ENCODE peak calls at places on chromosomes 5 and 9, in nine cellular contexts. One of them, this sample, is unnamed.

GRCh38 chr5:160071521-160072299 is 47.5 kb downstream of the PWWP2A start:
- DNase-seq in cardiac muscle cell: peak
- DNase-seq in NCI-H774: no peak
- DNase-seq in RWPE1: no peak
- DNase-seq in stimulated activated CD8-positive, alpha-beta memory T cell treated with anti-CD3 and anti-CD28 coated beads, Interleukin-2, amount 100 ng/mL, for 1 hour: no peak
- DNase-seq in amniotic stem cell: no peak
- DNase-seq in coronary artery: no peak
- DNase-seq in GM12865: no peak
- DNase-seq in stimulated activated CD4-positive, alpha-beta T cell treated with anti-CD3 and anti-CD28 coated beads, TNF-alpha, amount 100 ng/mL, for 48 hours: no peak
- DNase-seq in this sample: no peak

GRCh38 chr5:127650649-127651048 is 1.8 kb downstream of the CTXN3 start:
- DNase-seq in NCI-H774: no peak
- DNase-seq in stimulated activated CD4-positive, alpha-beta T cell treated with anti-CD3 and anti-CD28 coated beads, TNF-alpha, amount 100 ng/mL, for 48 hours: no peak
- DNase-seq in GM12865: no peak
- DNase-seq in RWPE1: peak
- DNase-seq in stimulated activated CD8-positive, alpha-beta memory T cell treated with anti-CD3 and anti-CD28 coated beads, Interleukin-2, amount 100 ng/mL, for 1 hour: no peak
- DNase-seq in amniotic stem cell: no peak
- DNase-seq in coronary artery: no peak
- DNase-seq in cardiac muscle cell: peak
- DNase-seq in this sample: peak

GRCh38 chr5:142915840-142916424 is 145.8 kb downstream of the ARHGAP26 start:
- DNase-seq in RWPE1: peak
- DNase-seq in stimulated activated CD4-positive, alpha-beta T cell treated with anti-CD3 and anti-CD28 coated beads, TNF-alpha, amount 100 ng/mL, for 48 hours: no peak
- DNase-seq in cardiac muscle cell: peak
- DNase-seq in coronary artery: no peak
- DNase-seq in NCI-H774: peak
- DNase-seq in GM12865: peak
- DNase-seq in amniotic stem cell: no peak
- DNase-seq in stimulated activated CD8-positive, alpha-beta memory T cell treated with anti-CD3 and anti-CD28 coated beads, Interleukin-2, amount 100 ng/mL, for 1 hour: no peak
- DNase-seq in this sample: no peak

GRCh38 chr9:109092051-109092580 is 27.6 kb downstream of the TMEM245 start:
- DNase-seq in cardiac muscle cell: no peak
- DNase-seq in stimulated activated CD4-positive, alpha-beta T cell treated with anti-CD3 and anti-CD28 coated beads, TNF-alpha, amount 100 ng/mL, for 48 hours: no peak
- DNase-seq in amniotic stem cell: no peak
- DNase-seq in GM12865: no peak
- DNase-seq in NCI-H774: no peak
- DNase-seq in stimulated activated CD8-positive, alpha-beta memory T cell treated with anti-CD3 and anti-CD28 coated beads, Interleukin-2, amount 100 ng/mL, for 1 hour: no peak
- DNase-seq in RWPE1: no peak
- DNase-seq in coronary artery: no peak
- DNase-seq in this sample: no peak

GRCh38 chr9:106829666-106830408 is 33.1 kb upstream of the ZNF462 start:
- DNase-seq in cardiac muscle cell: no peak
- DNase-seq in amniotic stem cell: no peak
- DNase-seq in GM12865: no peak
- DNase-seq in coronary artery: no peak
- DNase-seq in NCI-H774: no peak
- DNase-seq in stimulated activated CD8-positive, alpha-beta memory T cell treated with anti-CD3 and anti-CD28 coated beads, Interleukin-2, amount 100 ng/mL, for 1 hour: no peak
- DNase-seq in RWPE1: no peak
- DNase-seq in stimulated activated CD4-positive, alpha-beta T cell treated with anti-CD3 and anti-CD28 coated beads, TNF-alpha, amount 100 ng/mL, for 48 hours: no peak
- DNase-seq in this sample: no peak

GRCh38 chr5:40360685-40361084 is 319.0 kb upstream of the PTGER4 start:
- DNase-seq in cardiac muscle cell: no peak
- DNase-seq in coronary artery: no peak
- DNase-seq in NCI-H774: no peak
- DNase-seq in RWPE1: no peak
- DNase-seq in amniotic stem cell: no peak
- DNase-seq in stimulated activated CD8-positive, alpha-beta memory T cell treated with anti-CD3 and anti-CD28 coated beads, Interleukin-2, amount 100 ng/mL, for 1 hour: no peak
- DNase-seq in GM12865: no peak
- DNase-seq in stimulated activated CD4-positive, alpha-beta T cell treated with anti-CD3 and anti-CD28 coated beads, TNF-alpha, amount 100 ng/mL, for 48 hours: no peak
- DNase-seq in this sample: no peak

GRCh38 chr5:138696501-138696900 is 56.7 kb upstream of the CTNNA1 start:
- DNase-seq in cardiac muscle cell: no peak
- DNase-seq in stimulated activated CD8-positive, alpha-beta memory T cell treated with anti-CD3 and anti-CD28 coated beads, Interleukin-2, amount 100 ng/mL, for 1 hour: no peak
- DNase-seq in coronary artery: no peak
- DNase-seq in NCI-H774: no peak
- DNase-seq in RWPE1: peak
- DNase-seq in stimulated activated CD4-positive, alpha-beta T cell treated with anti-CD3 and anti-CD28 coated beads, TNF-alpha, amount 100 ng/mL, for 48 hours: no peak
- DNase-seq in amniotic stem cell: peak
- DNase-seq in GM12865: no peak
- DNase-seq in this sample: peak

GRCh38 chr5:149320791-149321330 is 24.4 kb upstream of the GRPEL2 start:
- DNase-seq in GM12865: no peak
- DNase-seq in RWPE1: peak
- DNase-seq in coronary artery: no peak
- DNase-seq in cardiac muscle cell: peak
- DNase-seq in NCI-H774: peak
- DNase-seq in amniotic stem cell: peak
- DNase-seq in stimulated activated CD8-positive, alpha-beta memory T cell treated with anti-CD3 and anti-CD28 coated beads, Interleukin-2, amount 100 ng/mL, for 1 hour: no peak
- DNase-seq in stimulated activated CD4-positive, alpha-beta T cell treated with anti-CD3 and anti-CD28 coated beads, TNF-alpha, amount 100 ng/mL, for 48 hours: no peak
- DNase-seq in this sample: peak

GRCh38 chr5:138053554-138053953 is 20.7 kb upstream of the FAM13B start:
- DNase-seq in stimulated activated CD4-positive, alpha-beta T cell treated with anti-CD3 and anti-CD28 coated beads, TNF-alpha, amount 100 ng/mL, for 48 hours: no peak
- DNase-seq in RWPE1: no peak
- DNase-seq in NCI-H774: no peak
- DNase-seq in stimulated activated CD8-positive, alpha-beta memory T cell treated with anti-CD3 and anti-CD28 coated beads, Interleukin-2, amount 100 ng/mL, for 1 hour: no peak
- DNase-seq in GM12865: no peak
- DNase-seq in cardiac muscle cell: no peak
- DNase-seq in coronary artery: no peak
- DNase-seq in amniotic stem cell: no peak
- DNase-seq in this sample: no peak

GRCh38 chr9:128222880-128223670 is 19.9 kb downstream of the DNM1 start:
- DNase-seq in stimulated activated CD8-positive, alpha-beta memory T cell treated with anti-CD3 and anti-CD28 coated beads, Interleukin-2, amount 100 ng/mL, for 1 hour: no peak
- DNase-seq in RWPE1: no peak
- DNase-seq in coronary artery: no peak
- DNase-seq in NCI-H774: no peak
- DNase-seq in amniotic stem cell: no peak
- DNase-seq in GM12865: no peak
- DNase-seq in cardiac muscle cell: no peak
- DNase-seq in stimulated activated CD4-positive, alpha-beta T cell treated with anti-CD3 and anti-CD28 coated beads, TNF-alpha, amount 100 ng/mL, for 48 hours: no peak
- DNase-seq in this sample: no peak

GRCh38 chr5:39367711-39368110 is 3.4 kb upstream of the C9 start:
- DNase-seq in GM12865: no peak
- DNase-seq in stimulated activated CD8-positive, alpha-beta memory T cell treated with anti-CD3 and anti-CD28 coated beads, Interleukin-2, amount 100 ng/mL, for 1 hour: no peak
- DNase-seq in NCI-H774: no peak
- DNase-seq in amniotic stem cell: no peak
- DNase-seq in RWPE1: no peak
- DNase-seq in cardiac muscle cell: no peak
- DNase-seq in stimulated activated CD4-positive, alpha-beta T cell treated with anti-CD3 and anti-CD28 coated beads, TNF-alpha, amount 100 ng/mL, for 48 hours: no peak
- DNase-seq in coronary artery: no peak
- DNase-seq in this sample: no peak

GRCh38 chr5:54311178-54311811 is 922 bp upstream of the ARL15 start:
- DNase-seq in coronary artery: no peak
- DNase-seq in stimulated activated CD8-positive, alpha-beta memory T cell treated with anti-CD3 and anti-CD28 coated beads, Interleukin-2, amount 100 ng/mL, for 1 hour: no peak
- DNase-seq in NCI-H774: no peak
- DNase-seq in GM12865: peak
- DNase-seq in cardiac muscle cell: peak
- DNase-seq in stimulated activated CD4-positive, alpha-beta T cell treated with anti-CD3 and anti-CD28 coated beads, TNF-alpha, amount 100 ng/mL, for 48 hours: no peak
- DNase-seq in amniotic stem cell: peak
- DNase-seq in RWPE1: peak
- DNase-seq in this sample: no peak

GRCh38 chr9:137606734-137607138 is 1.2 kb downstream of the ARRDC1 start:
- DNase-seq in stimulated activated CD4-positive, alpha-beta T cell treated with anti-CD3 and anti-CD28 coated beads, TNF-alpha, amount 100 ng/mL, for 48 hours: no peak
- DNase-seq in GM12865: no peak
- DNase-seq in RWPE1: no peak
- DNase-seq in NCI-H774: no peak
- DNase-seq in stimulated activated CD8-positive, alpha-beta memory T cell treated with anti-CD3 and anti-CD28 coated beads, Interleukin-2, amount 100 ng/mL, for 1 hour: no peak
- DNase-seq in coronary artery: no peak
- DNase-seq in amniotic stem cell: no peak
- DNase-seq in cardiac muscle cell: no peak
- DNase-seq in this sample: no peak

GRCh38 chr9:95505676-95506437 is 10.9 kb downstream of the PTCH1 start:
- DNase-seq in cardiac muscle cell: peak
- DNase-seq in RWPE1: peak
- DNase-seq in GM12865: peak
- DNase-seq in NCI-H774: peak
- DNase-seq in stimulated activated CD4-positive, alpha-beta T cell treated with anti-CD3 and anti-CD28 coated beads, TNF-alpha, amount 100 ng/mL, for 48 hours: no peak
- DNase-seq in stimulated activated CD8-positive, alpha-beta memory T cell treated with anti-CD3 and anti-CD28 coated beads, Interleukin-2, amount 100 ng/mL, for 1 hour: no peak
- DNase-seq in amniotic stem cell: no peak
- DNase-seq in coronary artery: no peak
- DNase-seq in this sample: no peak

GRCh38 chr5:180860887-180861822 is at the start of gene ZFP62:
- DNase-seq in amniotic stem cell: peak
- DNase-seq in NCI-H774: peak
- DNase-seq in RWPE1: peak
- DNase-seq in cardiac muscle cell: peak
- DNase-seq in stimulated activated CD4-positive, alpha-beta T cell treated with anti-CD3 and anti-CD28 coated beads, TNF-alpha, amount 100 ng/mL, for 48 hours: peak
- DNase-seq in GM12865: peak
- DNase-seq in stimulated activated CD8-positive, alpha-beta memory T cell treated with anti-CD3 and anti-CD28 coated beads, Interleukin-2, amount 100 ng/mL, for 1 hour: peak
- DNase-seq in coronary artery: peak
- DNase-seq in this sample: peak

GRCh38 chr9:134341929-134342745 is 15.9 kb downstream of the RXRA start:
- DNase-seq in RWPE1: no peak
- DNase-seq in coronary artery: no peak
- DNase-seq in stimulated activated CD8-positive, alpha-beta memory T cell treated with anti-CD3 and anti-CD28 coated beads, Interleukin-2, amount 100 ng/mL, for 1 hour: no peak
- DNase-seq in amniotic stem cell: no peak
- DNase-seq in GM12865: no peak
- DNase-seq in NCI-H774: no peak
- DNase-seq in cardiac muscle cell: no peak
- DNase-seq in stimulated activated CD4-positive, alpha-beta T cell treated with anti-CD3 and anti-CD28 coated beads, TNF-alpha, amount 100 ng/mL, for 48 hours: no peak
- DNase-seq in this sample: no peak